ENCODE peak calls at places on chromosomes 1 and 21, in seven cellular contexts. U is lower lobe of right lung, R is upper lobe of right lung, F is stomach, W is adrenal gland, J is psoas muscle, Z is breast epithelium. X is an unnamed sample. For H3K4me1, the result is how much of the 10 kb centered on the place peaks cover.

GRCh38 chr1:150619576-150620509 is 9.6 kb downstream of the ENSA start:
- DNase-seq in Z (no peak), U (no peak), R (no peak), J (no peak), W (peak), F (no peak), X (no peak)

GRCh38 chr1:21924503-21925005 is 12.6 kb downstream of the HSPG2 start:
- DNase-seq in J (peak), W (peak), F (no peak), U (no peak), Z (no peak), R (no peak), X (no peak)

GRCh38 chr1:245180496-245180895 is 25.7 kb downstream of the KIF26B start:
- DNase-seq in W (no peak), R (no peak), J (no peak), Z (no peak), U (no peak), F (no peak), X (no peak)

GRCh38 chr1:165717918-165718515 is 19.7 kb upstream of the ALDH9A1 start:
- DNase-seq in Z (no peak), J (no peak), U (no peak), R (no peak), W (peak), F (peak), X (no peak)

GRCh38 chr21:26583737-26584136 is 10.7 kb upstream of the CYYR1 start:
- DNase-seq in F (no peak), R (no peak), W (no peak), J (no peak), Z (no peak), U (no peak), X (no peak)

GRCh38 chr21:36113647-36114428 is 21.0 kb upstream of the CBR3 start:
- DNase-seq in Z (no peak), F (peak), W (no peak), R (peak), J (no peak), U (peak), X (no peak)

GRCh38 chr1:26021647-26022403 is at the start of gene EXTL1:
- DNase-seq in F (no peak), J (peak), Z (no peak), W (peak), R (no peak), U (no peak), X (no peak)

GRCh38 chr1:234409328-234409727 is 36.1 kb downstream of the COA6 start:
- DNase-seq in F (no peak), R (no peak), W (no peak), Z (no peak), J (no peak), U (no peak), X (no peak)

GRCh38 chr1:25688390-25689119 is 72.0 kb downstream of the MAN1C1 start:
- DNase-seq in J (peak), Z (no peak), W (peak), U (no peak), R (no peak), F (no peak), X (no peak)

GRCh38 chr1:5311634-5312298 is 657.4 kb downstream of the AJAP1 start:
- DNase-seq in J (no peak), W (no peak), F (no peak), R (no peak), Z (no peak), U (no peak), X (no peak)

GRCh38 chr21:43814215-43815106 is 25.1 kb downstream of the RRP1 start:
- DNase-seq in Z (no peak), W (no peak), F (no peak), U (no peak), R (no peak), J (peak), X (no peak)

GRCh38 chr1:206859082-206859491 is 6.3 kb upstream of the IL20 start:
- DNase-seq in F (no peak), J (no peak), Z (no peak), U (no peak), R (no peak), W (no peak), X (no peak)

GRCh38 chr21:17848228-17848627 is 29.1 kb upstream of the C21orf91 start:
- DNase-seq in U (no peak), W (no peak), F (no peak), Z (peak), R (no peak), J (no peak), X (peak)

GRCh38 chr1:226312065-226312464 is 3.1 kb upstream of the LIN9 start:
- DNase-seq in J (no peak), F (no peak), W (no peak), Z (no peak), U (no peak), R (no peak), X (no peak)

GRCh38 chr1:211603191-211603701 is 24.3 kb upstream of the SLC30A1 start:
- DNase-seq in U (no peak), W (no peak), J (no peak), F (no peak), Z (no peak), R (no peak), X (no peak)

DNA sequence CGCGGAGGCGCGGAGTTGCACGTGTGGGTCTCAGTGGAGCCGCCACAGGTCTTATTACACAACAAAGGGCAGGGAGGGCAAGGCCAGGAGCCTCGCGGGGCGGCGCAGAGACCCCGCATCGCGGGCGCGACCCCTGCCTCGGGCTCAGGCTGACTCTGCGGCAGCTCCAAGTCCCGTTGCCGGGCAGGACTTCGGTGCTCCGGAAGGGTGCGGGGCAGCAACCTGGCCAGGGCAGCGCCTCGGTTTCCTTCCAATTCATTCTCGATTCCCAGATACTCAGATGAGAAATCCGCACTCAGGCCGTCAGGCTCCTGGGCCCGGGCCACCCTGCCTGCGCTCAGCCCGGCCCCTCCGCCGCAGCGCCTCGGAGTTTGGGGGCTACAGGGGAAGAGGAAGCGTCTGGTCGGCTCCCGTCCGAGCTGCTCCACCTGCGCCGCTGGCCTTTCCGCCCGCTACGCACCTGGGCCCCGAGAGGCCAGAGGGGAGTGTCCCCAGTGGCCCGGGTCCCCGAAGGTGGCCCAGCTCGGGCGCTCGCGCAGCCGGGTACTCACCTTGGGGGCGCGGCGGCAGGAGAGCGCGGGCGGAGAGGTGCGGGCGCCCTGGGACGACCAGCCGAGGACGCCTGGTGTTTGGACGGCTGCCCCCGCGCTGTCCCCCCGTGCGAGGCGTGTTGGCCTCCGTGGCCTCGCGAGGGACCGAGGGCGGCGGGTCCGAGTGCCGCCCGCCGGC is 1.2 kb upstream of the PRDM16 start:
- DNase-seq in U (peak), W (no peak), R (peak), F (no peak), J (no peak), Z (no peak), X (peak)
- H3K4me3 ChIP-seq in U (peak), W (no peak), R (peak), F (peak), J (peak), Z (peak), X (no peak)

GRCh38 chr1:17880429-17880828 is 125.3 kb downstream of the ACTL8 start:
- DNase-seq in F (no peak), R (peak), W (no peak), U (no peak), Z (no peak), J (no peak), X (no peak)
- TF ChIP-seq CTCF in F (no peak), R (no peak), W (no peak), U (no peak), Z (no peak), J (no peak), X (no peak)

DNA sequence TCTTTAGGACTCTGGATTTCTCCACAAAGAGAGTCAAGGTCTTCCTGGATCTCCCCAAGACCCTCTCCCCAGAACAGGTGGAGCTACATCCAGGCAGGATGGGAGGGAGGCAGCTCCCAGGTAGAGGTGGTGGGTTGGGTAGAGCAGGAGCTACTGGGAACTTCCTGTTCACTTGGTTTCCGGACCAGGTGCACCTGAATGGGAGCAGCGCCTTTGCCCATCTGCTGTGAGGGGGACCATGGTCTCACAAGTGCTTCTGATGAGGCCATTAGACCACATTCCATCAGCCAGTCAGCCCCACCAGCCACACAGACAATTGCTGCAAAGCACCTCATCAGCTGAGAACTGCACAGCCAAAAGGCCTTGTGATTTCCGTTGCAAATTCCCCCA is 188.8 kb downstream of the MATN1 start:
- DNase-seq in J (no peak), U (no peak), W (no peak), F (no peak), Z (no peak), R (peak), X (no peak)
- H3K4me1 ChIP-seq in J (under half), U (under half), W (under half), F (under half), Z (under half), R (under half), X (under half)

DNA sequence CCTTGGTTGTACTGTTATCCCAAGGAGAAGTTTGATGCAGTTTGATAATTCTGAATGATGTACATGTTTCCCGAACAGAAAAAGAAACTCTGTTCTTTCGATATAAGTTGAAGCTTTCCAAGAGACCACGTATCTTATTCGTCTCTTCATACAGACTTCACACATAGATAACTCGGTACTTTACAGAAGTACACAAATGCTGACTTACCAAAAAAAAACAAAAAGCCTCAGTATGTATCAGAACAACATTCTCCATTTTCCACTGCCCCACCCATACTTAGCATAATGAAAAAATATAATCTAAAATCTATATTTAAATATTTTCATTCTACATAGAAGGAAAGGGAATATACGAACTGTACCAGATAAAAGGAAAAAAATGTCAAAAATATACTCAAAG is 2.2 kb downstream of the FOXJ3 start:
- DNase-seq in U (no peak), Z (no peak), J (no peak), F (no peak), W (no peak), R (no peak), X (no peak)
- H3K4me3 ChIP-seq in U (peak), Z (no peak), J (peak), F (no peak), W (no peak), R (no peak), X (no peak)

DNA sequence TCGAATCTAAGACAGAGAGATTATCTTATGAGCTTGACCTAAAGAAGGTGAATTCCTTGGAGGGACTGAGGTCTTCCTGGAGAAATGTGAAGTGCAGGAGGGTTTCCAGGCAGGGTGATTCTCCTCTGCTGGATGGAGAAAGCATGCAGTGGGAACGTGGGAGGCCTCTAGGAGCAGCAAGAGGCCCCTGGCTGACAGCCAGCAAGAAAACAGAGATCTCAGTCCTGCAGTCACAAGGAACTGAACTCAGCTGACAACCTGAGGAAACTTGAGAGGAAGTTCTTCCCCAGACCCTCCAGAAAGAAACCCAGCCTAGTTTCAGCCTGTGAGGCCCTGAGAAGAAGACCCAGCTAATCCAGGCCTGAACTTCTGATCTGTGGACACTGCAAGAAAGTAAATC is 345.9 kb downstream of the FAM72C start:
- DNase-seq in J (no peak), R (no peak), Z (no peak), U (no peak), W (no peak), F (no peak), X (no peak)
- TF ChIP-seq CTCF in J (no peak), R (no peak), Z (no peak), U (no peak), W (no peak), F (no peak), X (no peak)

X was measured in RWPE2.